ENCODE peak calls at places on chromosomes 12 and 14, in nine cellular contexts. X, A, Q, I, O, N, Z, L and D are unnamed samples.

GRCh38 chr14:75156901-75157300 is 19.5 kb downstream of the TMED10 start:
- DNase-seq in O (no peak), Z (no peak), N (no peak), X (no peak), Q (peak), I (peak), L (no peak), A (peak), D (no peak)

GRCh38 chr12:112768278-112768677 is 23.3 kb upstream of the RPH3A start:
- DNase-seq in L (no peak), I (no peak), N (no peak), Z (no peak), Q (no peak), X (no peak), O (no peak), A (no peak), D (no peak)

GRCh38 chr12:48486679-48487078 is 4.4 kb downstream of the C12orf54 start:
- DNase-seq in Z (no peak), I (peak), O (no peak), N (no peak), X (no peak), A (no peak), L (no peak), Q (no peak), D (peak)

GRCh38 chr12:2212971-2213869 is 160.4 kb downstream of the CACNA1C start:
- DNase-seq in I (no peak), Z (no peak), O (peak), N (no peak), X (peak), L (no peak), Q (peak), A (no peak), D (no peak)

GRCh38 chr14:71463807-71464206 is 468.4 kb upstream of the RGS6 start:
- DNase-seq in Z (no peak), I (no peak), Q (no peak), O (no peak), A (no peak), X (no peak), N (no peak), L (no peak), D (no peak)

GRCh38 chr12:12718853-12719252 is 1.7 kb downstream of the CDKN1B start:
- DNase-seq in I (peak), L (no peak), Q (peak), X (no peak), A (peak), Z (no peak), N (peak), O (peak), D (no peak)

GRCh38 chr12:66072566-66072965 is 58.0 kb downstream of the LLPH start:
- DNase-seq in L (no peak), N (no peak), Z (no peak), X (no peak), A (no peak), O (no peak), Q (no peak), I (no peak), D (no peak)

GRCh38 chr12:79296871-79297270 is 393.9 kb downstream of the PAWR start:
- DNase-seq in N (no peak), L (no peak), X (no peak), Q (no peak), A (no peak), Z (no peak), O (no peak), I (no peak), D (no peak)

GRCh38 chr12:15605886-15606590 is 183.2 kb downstream of the EPS8 start:
- DNase-seq in Z (no peak), X (no peak), N (no peak), A (no peak), L (no peak), I (no peak), O (no peak), Q (no peak), D (no peak)

GRCh38 chr14:56342419-56342901 is 224.2 kb downstream of the PELI2 start:
- DNase-seq in A (no peak), L (no peak), O (no peak), X (no peak), I (no peak), N (no peak), Q (peak), Z (no peak), D (no peak)

GRCh38 chr12:80580254-80580653 is 127.2 kb upstream of the MYF6 start:
- DNase-seq in X (no peak), Z (no peak), I (peak), N (no peak), L (no peak), O (no peak), Q (peak), A (peak), D (peak)

GRCh38 chr14:24678801-24679247 is 44.8 kb upstream of the GZMB start:
- DNase-seq in Q (peak), Z (peak), N (peak), L (peak), A (peak), I (peak), O (peak), X (peak), D (peak)

GRCh38 chr12:31485570-31485969 is 105.4 kb downstream of the DENND5B start:
- DNase-seq in X (no peak), I (no peak), O (no peak), A (no peak), Z (no peak), N (no peak), Q (no peak), L (no peak), D (no peak)

GRCh38 chr12:92574046-92574783 is 128.6 kb upstream of the PLEKHG7 start:
- DNase-seq in L (peak), O (peak), I (peak), X (no peak), A (peak), Z (no peak), Q (peak), N (peak), D (no peak)

GRCh38 chr14:67736771-67737170 is 35.1 kb downstream of the RDH12 start:
- DNase-seq in L (no peak), O (peak), N (no peak), I (no peak), Q (no peak), A (no peak), X (no peak), Z (no peak), D (no peak)

GRCh38 chr12:119512772-119513497 is 80.6 kb upstream of the TMEM233 start:
- DNase-seq in L (peak), I (no peak), Z (peak), O (no peak), A (peak), Q (peak), N (no peak), X (no peak), D (no peak)

GRCh38 chr12:68451261-68452091 is 119.3 kb upstream of the MDM1 start:
- DNase-seq in A (peak), O (peak), I (peak), X (peak), Q (peak), Z (peak), N (no peak), L (no peak), D (no peak)

GRCh38 chr14:59175404-59175803 is 13.1 kb upstream of the DAAM1 start:
- DNase-seq in I (no peak), A (no peak), Z (no peak), N (no peak), L (no peak), X (no peak), O (no peak), Q (no peak), D (no peak)

GRCh38 chr12:132469423-132469822 is 20.5 kb upstream of the FBRSL1 start:
- DNase-seq in L (no peak), O (no peak), Z (no peak), X (no peak), A (no peak), Q (no peak), N (no peak), I (no peak), D (no peak)

GRCh38 chr12:57890191-57891120 is 43.9 kb upstream of the CTDSP2 start:
- DNase-seq in O (no peak), Z (no peak), Q (peak), N (peak), L (no peak), A (peak), I (peak), X (no peak), D (peak)

GRCh38 chr14:42804146-42804545 is 1197.5 kb downstream of the LRFN5 start:
- DNase-seq in L (no peak), O (no peak), X (no peak), A (no peak), Q (no peak), N (no peak), I (no peak), Z (no peak), D (no peak)

GRCh38 chr12:121248611-121249010 is 38.7 kb downstream of the P2RX4 start:
- DNase-seq in A (no peak), L (no peak), Z (no peak), Q (no peak), I (no peak), O (no peak), N (no peak), X (no peak), D (no peak)

GRCh38 chr14:101198398-101199027 is 295.0 kb upstream of the RTL1 start:
- DNase-seq in Z (no peak), Q (no peak), O (no peak), I (no peak), N (no peak), X (peak), A (no peak), L (no peak), D (no peak)

GRCh38 chr14:35339761-35340406 is 47.7 kb downstream of the PSMA6 start:
- DNase-seq in L (no peak), I (no peak), A (no peak), Z (no peak), O (no peak), N (no peak), X (no peak), Q (no peak), D (no peak)

GRCh38 chr12:131827961-131828534 is at the start of gene MMP17:
- DNase-seq in I (peak), A (peak), X (peak), N (peak), Z (no peak), Q (peak), L (no peak), O (peak), D (no peak)

GRCh38 chr12:117685115-117685926 is 283.5 kb downstream of the KSR2 start:
- DNase-seq in A (peak), O (peak), X (peak), I (no peak), Z (no peak), Q (peak), L (peak), N (peak), D (peak)

GRCh38 chr14:26867171-26867757 is 269.4 kb upstream of the NOVA1 start:
- DNase-seq in L (no peak), Z (no peak), X (no peak), O (peak), N (peak), Q (peak), I (no peak), A (peak), D (no peak)

GRCh38 chr12:5977556-5977955 is 32.5 kb upstream of the ANO2 start:
- DNase-seq in X (no peak), Z (no peak), Q (no peak), A (no peak), L (no peak), O (no peak), I (no peak), N (no peak), D (no peak)

GRCh38 chr14:92997343-92998061 is 74.6 kb downstream of the CHGA start:
- DNase-seq in N (no peak), Z (no peak), I (no peak), O (no peak), X (no peak), A (no peak), Q (no peak), L (no peak), D (no peak)

GRCh38 chr12:31235868-31236395 is 90.0 kb downstream of the SINHCAF start:
- DNase-seq in Q (no peak), X (no peak), L (no peak), O (no peak), N (no peak), Z (no peak), A (no peak), I (no peak), D (no peak)

GRCh38 chr12:77062846-77063461 is 2.4 kb downstream of the E2F7 start:
- DNase-seq in A (peak), Z (peak), X (no peak), L (no peak), O (no peak), Q (peak), I (no peak), N (no peak), D (no peak)

GRCh38 chr14:102088012-102088792 is 1.4 kb upstream of the HSP90AA1 start:
- DNase-seq in X (peak), L (no peak), N (no peak), Q (no peak), O (peak), I (peak), Z (peak), A (no peak), D (no peak)

GRCh38 chr14:71012888-71013287 is 105.6 kb downstream of the PCNX1 start:
- DNase-seq in Z (no peak), I (no peak), X (no peak), A (no peak), L (no peak), O (no peak), N (no peak), Q (no peak), D (no peak)

GRCh38 chr12:52907092-52907810 is 2.4 kb upstream of the KRT8 start:
- DNase-seq in I (peak), X (peak), L (peak), O (peak), N (peak), Z (no peak), A (peak), Q (peak), D (no peak)

GRCh38 chr12:125133616-125134015 is 68.4 kb downstream of the AACS start:
- DNase-seq in Q (no peak), Z (no peak), N (no peak), L (no peak), O (no peak), I (no peak), X (no peak), A (no peak), D (no peak)
- H3K27ac ChIP-seq in Q (no peak), Z (no peak), N (no peak), L (no peak), O (no peak), I (no peak), X (no peak), A (no peak), D (no peak)

DNA sequence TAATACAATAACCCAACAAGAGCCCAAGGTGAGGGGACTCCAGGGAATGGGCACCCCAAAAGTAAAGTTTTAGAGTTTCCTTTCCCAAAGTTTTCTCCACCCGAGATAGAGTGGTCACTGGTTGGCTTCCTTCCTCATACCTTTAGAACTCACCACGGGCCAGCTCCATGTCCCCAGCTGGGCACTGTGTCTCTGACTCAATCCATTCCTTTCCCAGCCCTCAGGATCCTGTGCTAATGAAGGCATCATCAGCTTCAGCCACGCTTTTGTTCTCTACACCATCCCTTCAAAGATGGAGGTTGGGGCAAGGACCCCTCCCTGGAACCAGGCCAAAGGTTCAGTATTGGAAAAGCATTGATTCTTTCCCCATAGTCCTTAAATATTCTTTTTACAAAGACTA is 59.8 kb upstream of the VASH1 start:
- DNase-seq in X (no peak), L (no peak), Q (no peak), I (no peak), O (no peak), Z (no peak), A (no peak), N (no peak), D (no peak)
- H3K27ac ChIP-seq in X (no peak), L (no peak), Q (no peak), I (no peak), O (no peak), Z (no peak), A (no peak), N (no peak), D (no peak)

DNA sequence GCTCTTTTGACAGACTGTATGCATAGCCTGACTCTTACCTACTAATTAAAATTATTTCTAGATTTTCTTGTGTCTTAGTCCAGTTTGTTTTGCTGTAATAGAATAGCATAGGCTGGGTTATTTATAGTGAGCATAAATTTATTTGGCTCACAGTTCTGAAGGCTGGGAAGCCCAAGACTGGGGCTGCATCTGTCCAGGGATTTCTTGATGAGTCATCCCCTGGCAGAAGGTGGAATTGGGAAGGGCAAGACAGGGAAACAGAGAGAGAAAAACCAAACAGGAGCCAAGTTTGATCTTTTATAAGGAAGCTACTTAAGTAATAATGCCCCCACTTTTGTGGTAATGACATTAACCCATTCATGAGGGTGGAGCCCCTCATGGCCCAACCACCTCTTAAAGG is 759.2 kb upstream of the LRFN5 start:
- DNase-seq in Q (no peak), L (no peak), A (peak), I (no peak), Z (no peak), X (no peak), N (no peak), O (no peak), D (no peak)
- H3K27ac ChIP-seq in Q (no peak), L (no peak), A (no peak), I (no peak), Z (no peak), X (no peak), N (no peak), O (no peak), D (no peak)

GRCh38 chr12:109716092-109716479 is 2.5 kb downstream of the FAM222A start:
- DNase-seq in Z (no peak), I (no peak), O (no peak), A (no peak), X (no peak), L (no peak), Q (no peak), N (no peak), D (no peak)

GRCh38 chr12:109715310-109716091 is 1.9 kb downstream of the FAM222A start:
- DNase-seq in Z (no peak), N (peak), L (no peak), Q (no peak), A (no peak), O (peak), X (no peak), I (no peak), D (no peak)

GRCh38 chr12:109714141-109714912 is 702 bp downstream of the FAM222A start:
- DNase-seq in Q (peak), Z (peak), X (peak), O (peak), I (peak), L (peak), A (peak), N (peak), D (no peak)

GRCh38 chr12:109713187-109713984 is at the start of gene FAM222A:
- DNase-seq in Z (peak), N (peak), Q (peak), X (peak), O (peak), L (peak), I (peak), A (peak), D (peak)

GRCh38 chr12:109714913-109715244 is 1.3 kb downstream of the FAM222A start:
- DNase-seq in N (no peak), Z (no peak), X (no peak), Q (no peak), L (no peak), I (no peak), A (no peak), O (no peak), D (no peak)
- H3K27ac ChIP-seq in N (peak), Z (peak), X (no peak), Q (no peak), L (peak), I (no peak), A (no peak), O (peak), D (no peak)